ENCODE peak calls at places on chromosomes 11 and 22, in nine cellular contexts. C, Q, B, O, L, H, M, R and T are unnamed samples.

GRCh38 chr11:7457211-7457610 is 28.1 kb upstream of the OLFML1 start:
- DNase-seq in R (no peak), H (no peak), O (peak; percentile 3), L (no peak), C (no peak), Q (no peak), M (no peak), B (no peak), T (no peak)

GRCh38 chr11:113862430-113862829 is 12.9 kb downstream of the USP28 start:
- DNase-seq in B (peak; percentile 35), O (peak; percentile 43), M (no peak), C (no peak), R (no peak), Q (peak; percentile 12), L (no peak), H (no peak), T (no peak)

GRCh38 chr22:32531955-32532818 is 57.6 kb downstream of the FBXO7 start:
- DNase-seq in R (no peak), M (peak; percentile 94), B (peak; percentile 18), L (no peak), H (peak; percentile 70), Q (no peak), C (peak; percentile 79), O (peak; percentile 70), T (no peak)

GRCh38 chr22:49855491-49855911 is 1.9 kb downstream of the ZBED4 start:
- DNase-seq in R (no peak), O (no peak), H (no peak), Q (no peak), B (no peak), C (no peak), L (no peak), M (no peak), T (no peak)

GRCh38 chr11:15645201-15645600 is 530.5 kb downstream of the INSC start:
- DNase-seq in R (no peak), O (no peak), H (no peak), C (no peak), L (no peak), Q (no peak), B (no peak), M (no peak), T (no peak)

GRCh38 chr11:44104472-44105294 is 9.2 kb downstream of the EXT2 start:
- DNase-seq in H (no peak), O (no peak), L (no peak), R (no peak), M (no peak), C (no peak), B (peak; percentile 32), Q (no peak), T (no peak)

GRCh38 chr11:78548911-78549572 is 25.6 kb downstream of the NARS2 start:
- DNase-seq in M (no peak), R (no peak), O (no peak), L (no peak), H (no peak), Q (no peak), B (no peak), C (no peak), T (no peak)

GRCh38 chr22:25048659-25049657 is 96.4 kb downstream of the KIAA1671 start:
- DNase-seq in O (peak; percentile 34), B (peak; percentile 72), L (peak; percentile 73), C (peak; percentile 76), M (no peak), H (peak; percentile 69), R (no peak), Q (peak; percentile 83), T (peak; percentile 84)

GRCh38 chr11:119758291-119758690 is 29.3 kb upstream of the NECTIN1 start:
- DNase-seq in O (peak; percentile 35), Q (no peak), M (no peak), B (no peak), H (no peak), R (no peak), L (no peak), C (no peak), T (no peak)

GRCh38 chr11:88043149-88043548 is 132.1 kb downstream of the RAB38 start:
- DNase-seq in H (no peak), C (no peak), L (no peak), O (no peak), Q (no peak), R (no peak), B (no peak), M (no peak), T (no peak)

GRCh38 chr11:2586091-2586792 is 113.6 kb downstream of the KCNQ1OT1 start:
- DNase-seq in M (peak; percentile 57), R (peak; percentile 62), H (peak; percentile 26), C (no peak), Q (no peak), O (no peak), B (no peak), L (no peak), T (peak; percentile 8)

GRCh38 chr11:35017528-35018342 is 101.3 kb downstream of the PDHX start:
- DNase-seq in C (no peak), L (no peak), R (no peak), B (no peak), M (no peak), O (no peak), Q (no peak), H (no peak), T (no peak)

GRCh38 chr11:46360878-46361277 is 13.6 kb downstream of the DGKZ start:
- DNase-seq in C (no peak), Q (no peak), L (no peak), O (no peak), B (no peak), M (no peak), H (no peak), R (no peak), T (no peak)

GRCh38 chr11:117842131-117842941 is 17.8 kb upstream of the FXYD2 start:
- DNase-seq in O (no peak), C (no peak), B (no peak), M (peak; percentile 68), R (peak; percentile 32), L (no peak), H (no peak), Q (no peak), T (no peak)

GRCh38 chr11:126480410-126481302 is 125.2 kb downstream of the ST3GAL4 start:
- DNase-seq in Q (peak; percentile 84), M (peak; percentile 93), B (peak; percentile 83), O (peak; percentile 79), L (peak; percentile 84), R (no peak), C (peak; percentile 82), H (peak; percentile 82), T (peak; percentile 85)

GRCh38 chr11:69664103-69664775 is 10.9 kb downstream of the LTO1 start:
- DNase-seq in H (no peak), M (peak; percentile 51), C (no peak), Q (no peak), R (no peak), B (no peak), L (no peak), O (no peak), T (no peak)

GRCh38 chr11:105577645-105578044 is 32.2 kb upstream of the GRIA4 start:
- DNase-seq in O (peak; percentile 49), B (peak; percentile 38), L (no peak), C (peak; percentile 8), H (no peak), R (no peak), Q (no peak), M (no peak), T (no peak)
- TF ChIP-seq CTCF in O (peak; percentile 22), B (peak; percentile 59), L (no peak), C (peak; percentile 57), H (no peak), R (peak; percentile 32), Q (no peak), M (no peak), T (no peak)

DNA sequence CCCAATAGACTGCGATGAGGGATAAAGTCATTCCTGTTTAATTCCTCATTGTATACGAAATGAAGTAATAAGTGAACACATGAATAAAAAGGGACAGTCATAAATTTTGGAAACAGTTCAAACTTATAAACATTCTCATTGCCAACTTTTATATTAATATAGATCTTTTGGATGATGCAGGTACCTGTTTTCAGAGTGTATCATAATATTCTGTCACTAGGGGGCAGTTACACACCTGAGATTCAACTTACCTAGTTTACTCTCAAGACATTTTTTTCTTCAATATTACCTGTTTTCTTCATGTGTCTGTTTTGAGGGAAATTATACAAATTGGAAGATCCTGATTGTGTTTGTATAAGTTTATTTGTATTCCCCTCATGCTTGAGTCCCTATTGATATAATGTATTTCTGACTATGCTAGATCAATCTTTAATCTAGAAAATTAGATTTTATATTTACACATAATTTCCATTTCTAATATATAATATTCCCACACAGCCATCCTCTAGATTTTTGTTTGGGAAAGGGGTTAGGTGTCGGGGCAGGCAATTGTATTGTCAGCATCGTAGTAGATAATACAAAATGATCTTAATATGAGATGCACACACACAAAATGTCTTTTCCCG is 18.3 kb downstream of the FDX1 start:
- DNase-seq in Q (no peak), C (no peak), B (no peak), H (no peak), O (no peak), R (no peak), L (no peak), M (no peak), T (no peak)
- TF ChIP-seq CTCF in Q (no peak), C (peak; percentile 44), B (peak; percentile 71), H (peak; percentile 12), O (no peak), R (peak; percentile 68), L (peak; percentile 20), M (peak; percentile 21), T (peak; percentile 23)

DNA sequence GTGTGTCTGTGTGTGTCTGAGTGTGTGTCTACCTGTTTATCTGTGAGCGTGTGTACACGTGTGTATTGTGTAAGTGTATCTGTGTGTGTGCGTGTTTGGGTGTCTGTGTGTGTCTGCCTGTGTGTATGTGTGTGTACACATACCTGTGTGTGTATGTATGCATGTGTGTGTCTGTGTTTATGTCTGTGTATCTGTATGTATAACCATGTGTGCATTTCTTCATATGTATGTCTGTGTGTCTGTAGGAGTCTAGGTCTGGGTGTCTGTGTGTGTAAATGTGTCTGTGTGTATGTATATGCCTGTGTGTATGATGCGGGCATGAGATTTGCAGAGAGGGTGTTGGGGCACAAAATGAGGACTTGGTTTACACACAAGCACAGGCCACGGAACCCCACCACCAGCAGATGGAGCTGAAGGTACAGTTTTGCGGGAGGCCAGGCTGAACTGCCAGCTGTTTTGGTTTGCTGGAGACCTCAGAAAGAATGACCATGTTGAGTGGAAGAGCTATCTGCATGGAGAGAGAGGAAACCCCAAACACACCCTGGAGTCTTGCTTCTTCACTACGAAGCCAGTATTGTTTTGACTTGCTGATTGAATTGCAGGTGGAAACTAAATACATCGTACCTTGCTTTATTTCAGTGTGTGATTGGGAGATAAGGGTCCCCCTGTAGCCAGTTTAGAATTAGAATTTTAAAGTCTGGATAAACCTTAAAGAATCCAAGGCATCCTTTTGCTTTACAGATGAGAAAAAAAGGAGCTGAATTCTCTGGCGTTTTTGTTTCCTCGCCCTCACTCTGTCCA is 497.2 kb downstream of the NTM start:
- DNase-seq in O (peak; percentile 91), M (peak; percentile 84), Q (peak; percentile 38), H (peak; percentile 54), R (peak; percentile 85), C (peak; percentile 15), B (peak; percentile 72), L (peak; percentile 68), T (peak; percentile 76)
- TF ChIP-seq CTCF in O (peak; percentile 98), M (peak; percentile 53), Q (no peak), H (peak; percentile 46), R (peak; percentile 83), C (no peak), B (peak; percentile 79), L (peak; percentile 88), T (peak; percentile 74)

GRCh38 chr22:33796494-33796893 is 123.8 kb downstream of the LARGE1 start:
- DNase-seq in O (no peak), B (no peak), C (no peak), R (no peak), H (no peak), L (no peak), Q (no peak), M (no peak), T (no peak)
- TF ChIP-seq CTCF in O (no peak), B (no peak), C (no peak), R (peak; percentile 49), H (no peak), L (peak; percentile 17), Q (no peak), M (no peak), T (no peak)